ENCODE peak calls at places on chromosomes 3 and 15, in four cellular contexts. Z, N, Y and E are unnamed samples.

GRCh38 chr3:114878119-114878839 is 268.8 kb downstream of the ZBTB20 start:
- DNase-seq in Z (no peak), N (peak), Y (no peak), E (peak)

GRCh38 chr3:63067999-63068645 is 192.9 kb upstream of the CADPS start:
- DNase-seq in Z (no peak), N (peak), Y (no peak), E (peak)

GRCh38 chr15:85582719-85583089 is 202.3 kb downstream of the AKAP13 start:
- DNase-seq in Z (no peak), N (peak), Y (peak), E (no peak)

GRCh38 chr15:50562735-50563640 is 16.5 kb upstream of the USP50 start:
- DNase-seq in Z (no peak), N (peak), Y (no peak), E (peak)

GRCh38 chr15:87129916-87130315 is 1050.2 kb downstream of the AGBL1 start:
- DNase-seq in Z (no peak), N (no peak), Y (no peak), E (peak)

GRCh38 chr3:62416109-62416508 is 42.8 kb upstream of the FEZF2 start:
- DNase-seq in Z (no peak), N (no peak), Y (no peak), E (no peak)

GRCh38 chr3:171461087-171461917 is 1.1 kb upstream of the TNIK start:
- DNase-seq in Z (no peak), N (no peak), Y (no peak), E (peak)

GRCh38 chr3:182568206-182568605 is 225.1 kb upstream of the ATP11B start:
- DNase-seq in Z (no peak), N (no peak), Y (no peak), E (no peak)

GRCh38 chr15:50344006-50344464 is 11.0 kb downstream of the GABPB1 start:
- DNase-seq in Z (no peak), N (no peak), Y (no peak), E (no peak)

GRCh38 chr15:76032046-76032445 is 19.8 kb upstream of the NRG4 start:
- DNase-seq in Z (no peak), N (no peak), Y (no peak), E (no peak)

GRCh38 chr3:4006288-4006687 is 207.1 kb downstream of the LRRN1 start:
- DNase-seq in Z (no peak), N (no peak), Y (no peak), E (no peak)

GRCh38 chr15:58440181-58440910 is 8.6 kb downstream of the LIPC start:
- DNase-seq in Z (no peak), N (peak), Y (no peak), E (peak)

GRCh38 chr3:14256561-14257342 is 78.1 kb downstream of the LSM3 start:
- DNase-seq in Z (no peak), N (no peak), Y (peak), E (peak)

GRCh38 chr15:83057660-83058376 is 9.2 kb downstream of the BTBD1 start:
- DNase-seq in Z (no peak), N (peak), Y (no peak), E (no peak)

GRCh38 chr3:82281205-82281604 is 519.8 kb upstream of the GBE1 start:
- DNase-seq in Z (no peak), N (no peak), Y (no peak), E (peak)

GRCh38 chr3:154059798-154060197 is 61.4 kb upstream of the ARHGEF26 start:
- DNase-seq in Z (no peak), N (no peak), Y (no peak), E (peak)

DNA sequence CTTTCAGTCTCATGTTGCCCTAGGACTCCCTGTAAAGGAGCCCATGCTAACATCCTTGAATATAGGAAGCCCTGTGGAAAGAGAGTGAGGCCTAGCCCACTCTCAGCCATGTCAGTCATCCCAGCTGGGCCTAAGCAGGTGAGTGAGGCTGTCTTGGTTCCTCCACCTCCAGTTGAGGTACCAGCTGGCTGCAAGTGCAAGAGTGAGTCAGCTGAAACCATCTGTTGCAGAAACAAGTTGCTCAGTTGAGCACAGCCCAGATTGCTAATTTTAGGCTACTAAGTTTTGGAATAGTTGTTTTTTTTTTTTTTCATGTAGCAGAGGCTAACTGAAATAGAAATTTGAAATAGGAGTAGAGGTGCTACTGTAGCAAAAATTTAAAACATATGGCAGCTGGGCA is 43.7 kb upstream of the ADPGK start:
- DNase-seq in Z (no peak), N (peak), Y (no peak), E (no peak)
- TF ChIP-seq CTCF in Z (no peak), N (no peak), Y (no peak), E (no peak)

GRCh38 chr15:91973481-91973880 is 120.0 kb downstream of the SLCO3A1 start:
- DNase-seq in Z (no peak), N (no peak), Y (no peak), E (peak)
- TF ChIP-seq CTCF in Z (no peak), N (no peak), Y (no peak), E (peak)

DNA sequence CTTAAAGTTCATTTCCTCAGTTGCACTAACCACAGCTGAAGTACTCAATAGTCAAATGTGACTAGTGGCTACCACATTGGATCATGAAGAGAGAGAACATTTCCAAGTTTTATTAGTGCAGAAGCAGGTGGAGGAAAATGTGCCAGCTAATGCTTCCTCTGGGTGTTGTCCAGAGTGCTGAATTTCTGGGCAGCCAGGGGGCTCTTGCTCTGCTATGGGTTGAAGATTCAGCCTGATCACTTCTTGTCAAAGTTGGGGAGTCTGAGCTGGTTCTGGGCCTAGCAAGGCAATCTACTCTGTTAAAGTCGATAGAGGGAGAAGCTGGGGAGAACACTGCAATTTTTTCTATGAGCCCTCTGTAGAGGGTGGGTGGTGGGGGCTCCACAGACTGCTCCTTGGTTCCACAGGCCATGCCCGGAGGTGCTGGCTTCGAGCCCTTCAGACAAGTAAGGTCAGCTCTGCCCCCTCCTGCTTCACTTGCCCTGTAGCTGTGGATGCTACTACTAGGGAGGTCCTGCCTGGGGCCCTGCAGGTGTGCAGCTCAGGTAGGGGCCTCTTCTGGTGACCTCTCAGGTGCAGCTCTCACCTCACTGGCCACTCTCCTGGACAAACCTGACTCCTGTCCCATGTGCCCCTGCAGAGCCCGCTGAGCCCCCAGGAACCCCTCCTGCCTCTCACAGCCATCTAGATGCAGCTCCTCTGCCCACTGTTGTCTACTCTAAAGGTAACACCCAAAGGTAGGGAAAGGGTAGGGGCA is 8.2 kb downstream of the ALG3 start:
- DNase-seq in Z (no peak), N (peak), Y (no peak), E (no peak)
- TF ChIP-seq CTCF in Z (no peak), N (peak), Y (no peak), E (no peak)

DNA sequence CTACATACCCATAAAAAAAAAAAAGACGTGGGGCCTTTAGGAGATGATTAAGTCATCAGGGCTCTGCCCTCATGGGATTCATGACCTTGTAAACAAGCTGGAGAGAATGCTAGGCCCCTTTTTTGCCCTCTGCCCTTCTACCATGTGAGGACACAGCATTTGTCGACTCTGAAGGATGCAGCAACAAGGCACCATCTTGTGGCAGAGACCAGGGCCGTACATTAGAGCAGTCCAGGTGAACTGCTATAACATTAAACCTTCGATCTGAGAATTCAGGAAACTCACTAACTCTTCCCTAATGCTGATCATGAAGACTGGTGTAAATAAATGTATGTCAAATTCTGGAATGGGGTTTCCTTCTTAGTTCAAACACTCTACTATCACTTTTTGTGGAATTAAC is 30.7 kb upstream of the SIAH2 start:
- DNase-seq in Z (no peak), N (no peak), Y (no peak), E (no peak)
- TF ChIP-seq CTCF in Z (no peak), N (no peak), Y (no peak), E (peak)